ENCODE peak calls at places on chromosomes 2 and 18, in six cellular contexts. H is astrocyte of the spinal cord, L is testis, W is epithelial cell of esophagus, U is fibroblast of the aortic adventitia, B is mammary epithelial cell. Z is an unnamed sample.

GRCh38 chr2:27306136-27306535 is 2.1 kb downstream of the UCN start:
- DNase-seq in B (no peak), L (no peak), H (no peak), W (no peak), U (no peak), Z (no peak)

GRCh38 chr2:157620956-157621355 is 7.7 kb downstream of the ACVR1C start:
- DNase-seq in B (no peak), W (peak), U (peak), L (no peak), H (peak), Z (peak)

GRCh38 chr2:96604104-96604503 is 34.0 kb downstream of the KANSL3 start:
- DNase-seq in U (no peak), L (no peak), W (no peak), B (no peak), H (no peak), Z (no peak)

GRCh38 chr2:74690571-74690970 is 36.5 kb downstream of the SEMA4F start:
- DNase-seq in H (peak), L (peak), B (peak), U (peak), W (peak), Z (peak)

GRCh38 chr2:86021396-86022378 is 84.0 kb downstream of the POLR1A start:
- DNase-seq in B (no peak), U (no peak), L (no peak), W (no peak), H (no peak), Z (no peak)

GRCh38 chr2:141201161-141201560 is 929.7 kb downstream of the LRP1B start:
- DNase-seq in W (no peak), B (no peak), U (no peak), L (no peak), H (no peak), Z (no peak)

GRCh38 chr2:99488999-99489757 is 639 bp downstream of the REV1 start:
- DNase-seq in B (peak), L (peak), U (peak), H (peak), W (peak), Z (peak)

GRCh38 chr18:58101291-58101706 is 57.3 kb downstream of the NEDD4L start:
- DNase-seq in H (no peak), W (no peak), U (no peak), B (no peak), L (no peak), Z (no peak)

GRCh38 chr2:71934595-71935263 is 212.9 kb downstream of the CYP26B1 start:
- DNase-seq in W (no peak), H (peak), B (no peak), U (peak), L (no peak), Z (peak)

GRCh38 chr2:129794116-129794515 is 185.3 kb upstream of the RAB6C start:
- DNase-seq in B (no peak), W (no peak), U (no peak), H (no peak), L (no peak), Z (no peak)

GRCh38 chr18:60019463-60019840 is 119.7 kb downstream of the PMAIP1 start:
- DNase-seq in W (peak), H (peak), U (peak), B (no peak), L (no peak), Z (peak)

GRCh38 chr2:118992740-118993391 is 50.9 kb downstream of the MARCO start:
- DNase-seq in L (no peak), U (no peak), H (no peak), W (peak), B (peak), Z (no peak)

GRCh38 chr2:132651115-132652099 is 18.6 kb downstream of the LYPD1 start:
- DNase-seq in U (peak), W (peak), H (peak), B (no peak), L (no peak), Z (peak)

GRCh38 chr18:67771271-67771670 is 254.8 kb upstream of the DSEL start:
- DNase-seq in U (peak), W (peak), H (peak), L (no peak), B (peak), Z (peak)

GRCh38 chr18:78838183-78838582 is 141.4 kb upstream of the SALL3 start:
- DNase-seq in U (no peak), L (no peak), H (no peak), B (no peak), W (no peak), Z (no peak)

GRCh38 chr2:153391131-153391530 is 87.4 kb downstream of the RPRM start:
- DNase-seq in L (no peak), W (no peak), U (no peak), B (peak), H (no peak), Z (no peak)

GRCh38 chr2:15890936-15891905 is 49.1 kb upstream of the MYCN start:
- DNase-seq in B (peak), H (no peak), L (peak), W (peak), U (no peak), Z (no peak)

GRCh38 chr2:219538488-219539294 is 4.9 kb downstream of the CHPF start:
- DNase-seq in L (no peak), W (peak), U (no peak), H (peak), B (no peak), Z (no peak)

GRCh38 chr2:234269769-234270204 is 219.3 kb downstream of the SPP2 start:
- DNase-seq in B (peak), W (peak), U (peak), H (no peak), L (no peak), Z (peak)

GRCh38 chr2:88159955-88160415 is 10.2 kb upstream of the THNSL2 start:
- DNase-seq in B (peak), H (peak), U (peak), W (peak), L (peak), Z (peak)

GRCh38 chr2:187842978-187843847 is 289.0 kb upstream of the TFPI start:
- DNase-seq in U (peak), B (peak), W (peak), L (no peak), H (peak), Z (peak)

GRCh38 chr2:232641153-232641845 is 7.9 kb downstream of the EFHD1 start:
- DNase-seq in U (no peak), W (no peak), H (no peak), L (no peak), B (no peak), Z (no peak)

GRCh38 chr2:218756599-218757377 is 25.2 kb upstream of the CYP27A1 start:
- DNase-seq in L (no peak), W (no peak), H (no peak), U (no peak), B (no peak), Z (no peak)

GRCh38 chr2:65374555-65374954 is 57.8 kb downstream of the SPRED2 start:
- DNase-seq in L (no peak), B (no peak), W (no peak), U (no peak), H (no peak), Z (no peak)
- H3K4me3 ChIP-seq in L (no peak), B (no peak), W (no peak), U (no peak), H (no peak), Z (no peak)

GRCh38 chr18:48945953-48946217 is 4.9 kb downstream of the SMAD7 start:
- DNase-seq in U (no peak), W (no peak), H (no peak), B (no peak), L (no peak), Z (no peak)
- H3K4me3 ChIP-seq in U (peak), W (no peak), H (no peak), B (no peak), L (no peak), Z (no peak)

DNA sequence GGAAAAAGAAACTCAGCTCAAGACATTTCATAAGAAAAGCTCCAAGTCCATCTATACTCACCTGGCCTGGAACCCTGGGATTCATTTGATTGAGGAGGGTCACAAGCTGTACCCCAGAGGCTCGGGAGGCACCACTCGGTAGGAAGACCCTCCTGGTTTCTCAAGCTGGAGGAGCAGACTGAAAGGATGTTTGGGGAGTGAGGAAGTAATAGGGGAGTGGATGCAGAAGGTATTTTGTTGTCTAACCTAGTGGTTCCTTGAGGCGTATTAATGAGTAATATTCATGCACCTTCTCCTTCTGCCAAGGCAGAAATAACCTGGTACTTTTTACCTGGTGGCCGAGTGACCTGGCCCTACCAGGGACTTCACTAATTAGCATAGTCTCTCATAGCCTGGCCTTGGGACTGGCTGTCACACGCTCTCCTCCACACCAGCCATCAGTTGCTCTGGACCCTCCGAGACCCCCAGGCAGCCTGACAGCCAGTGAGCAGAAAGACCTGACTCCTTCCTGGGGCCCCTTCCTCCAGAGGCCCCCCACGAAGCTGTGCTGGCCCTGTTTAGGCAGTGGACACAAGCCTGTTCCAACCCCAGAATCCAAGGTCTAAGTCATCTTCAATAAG is 161.4 kb downstream of the BCL2 start:
- DNase-seq in U (no peak), W (no peak), H (no peak), B (no peak), L (no peak), Z (no peak)
- H3K4me3 ChIP-seq in U (no peak), W (no peak), H (no peak), B (no peak), L (no peak), Z (no peak)

DNA sequence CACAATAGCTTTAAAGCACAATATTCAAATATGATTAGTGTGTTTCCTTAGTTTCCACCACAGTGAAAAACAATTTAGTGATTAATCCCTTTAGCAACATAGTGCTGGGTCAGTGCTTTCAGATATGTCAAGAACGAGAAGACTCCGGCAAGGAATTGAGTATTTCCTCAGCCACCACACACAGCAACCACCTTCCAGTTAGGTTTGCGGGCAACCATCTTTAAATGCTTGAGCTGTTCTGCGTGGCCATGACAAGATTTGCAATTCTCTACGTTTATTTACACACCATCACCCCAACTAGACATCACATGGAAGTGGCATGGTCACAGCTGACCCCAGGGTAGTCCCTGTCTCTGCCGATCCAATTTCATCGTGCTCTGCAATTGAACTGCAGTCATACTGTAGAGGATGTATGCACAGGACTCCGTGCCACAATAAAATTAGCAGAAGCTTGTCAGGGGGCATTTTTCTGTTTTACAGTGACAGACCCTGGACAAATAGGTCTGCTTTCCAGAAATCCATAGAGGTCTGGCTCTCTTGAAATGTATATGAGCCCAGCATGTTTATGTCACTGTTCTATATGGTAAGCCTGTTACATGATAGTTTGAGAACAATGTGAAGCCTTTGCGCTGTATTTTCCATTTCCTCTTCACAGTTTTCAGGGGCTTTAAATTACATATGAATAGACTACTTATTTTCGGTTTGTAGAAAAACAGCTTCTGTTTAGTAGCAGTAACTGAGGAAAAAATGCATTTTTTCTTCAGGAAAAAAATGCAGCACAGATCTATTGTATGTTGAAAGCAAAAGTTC is 605.2 kb downstream of the NR4A2 start:
- DNase-seq in B (no peak), U (no peak), L (no peak), W (no peak), H (peak), Z (no peak)
- H3K4me3 ChIP-seq in B (no peak), U (no peak), L (no peak), W (no peak), H (no peak), Z (no peak)

GRCh38 chr18:26700201-26700600 is 151.8 kb upstream of the KCTD1 start:
- DNase-seq in W (no peak), H (no peak), L (no peak), U (no peak), B (no peak), Z (no peak)
- H3K4me3 ChIP-seq in W (no peak), H (no peak), L (no peak), U (no peak), B (no peak), Z (no peak)

GRCh38 chr2:207243601-207244000 is 77.9 kb upstream of the KLF7 start:
- DNase-seq in B (peak), L (no peak), U (no peak), W (no peak), H (no peak), Z (peak)
- H3K4me3 ChIP-seq in B (no peak), L (no peak), U (no peak), W (no peak), H (no peak), Z (no peak)

GRCh38 chr2:169363570-169364150 is 1.3 kb upstream of the LRP2 start:
- DNase-seq in W (peak), U (peak), H (peak), L (peak), B (peak), Z (no peak)
- H3K4me3 ChIP-seq in W (peak), U (peak), H (peak), L (peak), B (no peak), Z (peak)

DNA sequence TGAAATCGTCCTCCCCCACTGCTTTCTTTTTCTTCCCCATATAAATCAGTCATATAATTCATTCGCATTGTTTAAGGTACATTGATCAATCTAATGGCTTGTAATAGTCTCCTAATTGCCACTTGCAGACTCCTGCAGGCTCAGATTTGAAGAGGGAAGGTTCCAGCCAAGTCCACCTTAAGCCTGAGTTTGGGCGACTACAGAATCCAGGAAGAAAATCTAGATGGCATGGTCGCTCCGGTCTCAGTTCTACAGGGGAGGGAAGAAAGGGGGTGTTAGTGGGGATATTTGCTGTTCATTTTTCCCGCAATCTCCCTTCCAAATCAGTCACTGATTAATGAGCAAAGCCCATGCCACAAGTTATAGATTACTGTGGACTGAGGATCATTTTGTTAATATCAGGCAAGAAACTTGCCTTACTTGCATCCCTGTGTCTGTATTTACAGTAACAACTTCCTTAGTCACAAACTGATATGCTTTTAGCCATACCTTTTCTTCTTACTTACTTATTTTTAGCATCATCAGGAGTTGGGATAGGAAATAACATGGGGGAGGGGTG is 5.5 kb upstream of the SP9 start:
- DNase-seq in U (no peak), H (no peak), L (no peak), B (no peak), W (no peak), Z (no peak)
- H3K4me3 ChIP-seq in U (no peak), H (no peak), L (no peak), B (no peak), W (no peak), Z (peak)

Z was measured in AG10803.